ENCODE peak calls at places on chromosome 5, in nine cellular contexts. H is body of pancreas, E is choroid plexus epithelial cell, F is mucosa of descending colon, X is IMR-90, V is astrocyte, B is left lung, S is lung, O is tibial artery. P is an unnamed sample.

GRCh38 chr5:154834045-154834444 is 16.4 kb downstream of the FAXDC2 start:
- DNase-seq in H (no peak), E (no peak), F (no peak), X (no peak), V (no peak), B (no peak), S (no peak), O (no peak), P (no peak)

GRCh38 chr5:52989781-52990530 is 804 bp downstream of the ITGA2 start:
- DNase-seq in H (peak), E (peak), F (peak), X (peak), V (no peak), B (peak), S (peak), O (peak), P (peak)

GRCh38 chr5:9490494-9491097 is 55.3 kb downstream of the SEMA5A start:
- DNase-seq in H (no peak), E (no peak), F (no peak), X (no peak), V (no peak), B (no peak), S (no peak), O (no peak), P (no peak)

GRCh38 chr5:42887094-42887493 is 75.4 kb upstream of the SELENOP start:
- DNase-seq in H (no peak), E (no peak), F (peak), X (no peak), V (no peak), B (peak), S (no peak), O (peak), P (no peak)

GRCh38 chr5:83026507-83026906 is 50.7 kb downstream of the TMEM167A start:
- DNase-seq in H (no peak), E (no peak), F (no peak), X (no peak), V (no peak), B (no peak), S (no peak), O (no peak), P (no peak)

GRCh38 chr5:61461412-61461811 is 129.4 kb downstream of the ZSWIM6 start:
- DNase-seq in H (no peak), E (no peak), F (no peak), X (no peak), V (no peak), B (no peak), S (no peak), O (no peak), P (no peak)

GRCh38 chr5:108136493-108136892 is 245.4 kb downstream of the FBXL17 start:
- DNase-seq in H (no peak), E (no peak), F (no peak), X (no peak), V (no peak), B (no peak), S (no peak), O (no peak), P (no peak)

GRCh38 chr5:174625591-174626365 is 98.6 kb upstream of the MSX2 start:
- DNase-seq in H (no peak), E (no peak), F (no peak), X (peak), V (no peak), B (no peak), S (no peak), O (no peak), P (no peak)

GRCh38 chr5:169160405-169160901 is 140.5 kb downstream of the SLIT3 start:
- DNase-seq in H (peak), E (no peak), F (no peak), X (no peak), V (peak), B (no peak), S (no peak), O (peak), P (peak)

GRCh38 chr5:41708604-41708940 is 161.7 kb downstream of the OXCT1 start:
- DNase-seq in H (no peak), E (no peak), F (peak), X (no peak), V (no peak), B (no peak), S (no peak), O (no peak), P (no peak)

GRCh38 chr5:35461530-35461929 is 156.1 kb upstream of the SPEF2 start:
- DNase-seq in H (no peak), E (no peak), F (no peak), X (peak), V (no peak), B (no peak), S (no peak), O (no peak), P (no peak)

GRCh38 chr5:115530426-115530825 is 14.1 kb downstream of the FEM1C start:
- DNase-seq in H (no peak), E (no peak), F (no peak), X (no peak), V (no peak), B (no peak), S (no peak), O (no peak), P (peak)

GRCh38 chr5:78002690-78003089 is 226.6 kb upstream of the TBCA start:
- DNase-seq in H (no peak), E (no peak), F (no peak), X (no peak), V (no peak), B (no peak), S (no peak), O (no peak), P (no peak)

GRCh38 chr5:155308289-155308688 is 294.7 kb downstream of the KIF4B start:
- DNase-seq in H (no peak), E (no peak), F (no peak), X (no peak), V (no peak), B (no peak), S (no peak), O (no peak), P (no peak)

GRCh38 chr5:150562832-150563231 is 54.9 kb downstream of the NDST1 start:
- DNase-seq in H (peak), E (peak), F (peak), X (peak), V (peak), B (peak), S (no peak), O (no peak), P (peak)

GRCh38 chr5:55308254-55308836 is 556 bp downstream of the MTREX start:
- DNase-seq in H (no peak), E (peak), F (peak), X (peak), V (no peak), B (no peak), S (no peak), O (no peak), P (peak)

GRCh38 chr5:154166901-154167791 is 23.4 kb upstream of the GALNT10 start:
- DNase-seq in H (no peak), E (no peak), F (no peak), X (no peak), V (no peak), B (no peak), S (no peak), O (no peak), P (no peak)

GRCh38 chr5:145198871-145199270 is 636.3 kb downstream of the PRELID2 start:
- DNase-seq in H (no peak), E (no peak), F (no peak), X (peak), V (no peak), B (no peak), S (no peak), O (no peak), P (no peak)

GRCh38 chr5:168136340-168136739 is 155.1 kb upstream of the WWC1 start:
- DNase-seq in H (peak), E (no peak), F (peak), X (no peak), V (no peak), B (no peak), S (no peak), O (no peak), P (no peak)

GRCh38 chr5:143182901-143183820 is 220.3 kb downstream of the NR3C1 start:
- DNase-seq in H (no peak), E (peak), F (no peak), X (peak), V (peak), B (no peak), S (no peak), O (peak), P (peak)

GRCh38 chr5:43573058-43573457 is 16.2 kb upstream of the PAIP1 start:
- DNase-seq in H (no peak), E (peak), F (no peak), X (peak), V (peak), B (no peak), S (no peak), O (no peak), P (peak)

DNA sequence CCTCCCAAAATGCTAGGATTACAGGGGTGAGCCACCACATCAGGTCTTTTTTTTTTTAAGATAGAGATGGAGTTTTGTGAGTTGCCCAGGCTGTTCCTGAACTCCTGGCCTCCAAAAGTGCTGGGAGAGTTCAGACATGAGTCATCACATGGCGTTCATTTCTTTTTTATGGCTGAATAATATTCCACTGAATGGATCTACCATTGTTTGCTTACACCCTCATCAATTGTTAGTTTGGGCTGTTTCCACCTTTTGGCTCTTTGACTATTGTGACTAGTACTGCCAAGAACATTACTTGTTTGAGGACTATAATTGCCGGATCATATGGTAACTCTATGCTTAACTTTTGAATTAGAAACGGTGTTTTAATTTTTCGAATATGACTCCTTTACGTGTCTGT is 787 bp upstream of the N4BP3 start:
- DNase-seq in H (no peak), E (no peak), F (no peak), X (no peak), V (no peak), B (no peak), S (no peak), O (no peak), P (no peak)
- H3K4me3 ChIP-seq in H (no peak), E (no peak), F (no peak), X (no peak), V (no peak), B (no peak), S (no peak), O (no peak), P (no peak)

DNA sequence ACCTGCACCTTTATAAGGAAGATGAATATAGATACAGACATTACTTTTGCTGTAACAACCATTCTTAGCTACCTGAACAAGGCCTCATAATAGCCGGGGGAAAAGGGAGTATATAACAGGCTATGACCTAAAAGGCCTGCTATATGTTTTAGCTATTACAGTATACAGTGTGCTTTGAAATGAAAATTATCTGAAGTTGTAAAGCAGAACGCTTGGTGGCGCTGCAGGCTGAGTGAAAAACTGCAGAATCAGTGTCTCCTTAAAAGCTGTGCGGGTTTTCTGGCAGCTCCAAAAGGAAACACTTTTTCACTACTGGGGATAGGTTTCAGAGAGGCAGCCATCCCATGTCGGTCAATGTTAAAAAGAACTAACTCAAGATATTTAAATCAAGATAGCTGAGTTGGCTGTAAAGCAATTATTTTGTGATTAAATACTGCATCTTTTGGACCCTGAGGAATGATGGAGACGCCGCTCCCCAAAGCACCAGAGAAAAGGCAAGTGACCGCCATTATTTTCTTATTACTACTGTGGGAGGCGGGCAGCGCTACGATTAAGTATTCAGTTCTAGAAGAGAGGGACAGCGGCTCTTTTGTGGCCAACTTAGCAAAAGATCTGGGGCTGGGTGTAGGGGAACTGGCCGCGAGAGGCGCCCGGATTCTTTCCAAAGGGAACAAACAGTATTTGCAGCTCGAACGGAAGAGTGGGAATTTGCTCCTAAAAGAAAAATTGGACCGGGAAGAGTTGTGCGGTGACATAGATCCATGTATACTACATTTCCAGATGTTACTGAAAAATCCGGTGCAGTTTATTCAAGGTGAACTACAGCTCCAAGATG is 5.9 kb downstream of the PCDHB6 start:
- DNase-seq in H (no peak), E (no peak), F (no peak), X (no peak), V (no peak), B (no peak), S (no peak), O (no peak), P (no peak)
- TF ChIP-seq CTCF in H (no peak), E (no peak), F (no peak), X (no peak), V (no peak), B (no peak), S (no peak), O (no peak), P (no peak)

GRCh38 chr5:7628820-7629219 is 222.1 kb downstream of the CFAP90 start:
- DNase-seq in H (no peak), E (no peak), F (no peak), X (no peak), V (no peak), B (no peak), S (no peak), O (no peak), P (no peak)

GRCh38 chr5:7634837-7635236 is 216.1 kb downstream of the CFAP90 start:
- DNase-seq in H (no peak), E (no peak), F (no peak), X (no peak), V (no peak), B (no peak), S (no peak), O (no peak), P (no peak)

GRCh38 chr5:7628248-7628647 is 222.7 kb downstream of the CFAP90 start:
- DNase-seq in H (no peak), E (no peak), F (no peak), X (no peak), V (no peak), B (no peak), S (no peak), O (no peak), P (no peak)

GRCh38 chr5:7629559-7629958 is 221.4 kb downstream of the CFAP90 start:
- DNase-seq in H (no peak), E (no peak), F (no peak), X (no peak), V (no peak), B (no peak), S (no peak), O (no peak), P (no peak)
- H3K4me3 ChIP-seq in H (no peak), E (no peak), F (no peak), X (no peak), V (no peak), B (no peak), S (no peak), O (no peak), P (no peak)

GRCh38 chr5:146390469-146390868 is 51.8 kb downstream of the POU4F3 start:
- DNase-seq in H (no peak), E (no peak), F (no peak), X (no peak), V (no peak), B (no peak), S (no peak), O (no peak), P (no peak)
- TF ChIP-seq CTCF in H (no peak), E (peak), F (no peak), X (no peak), V (no peak), B (no peak), S (no peak), O (no peak), P (peak)

GRCh38 chr5:14036947-14037346 is 92.5 kb upstream of the DNAH5 start:
- DNase-seq in H (no peak), E (peak), F (no peak), X (peak), V (peak), B (no peak), S (no peak), O (no peak), P (peak)
- H3K4me3 ChIP-seq in H (no peak), E (no peak), F (no peak), X (no peak), V (peak), B (no peak), S (no peak), O (no peak), P (no peak)

GRCh38 chr5:157267025-157267424 is 1.1 kb downstream of the CYFIP2 start:
- DNase-seq in H (no peak), E (no peak), F (no peak), X (no peak), V (no peak), B (no peak), S (no peak), O (no peak), P (no peak)

GRCh38 chr5:157267766-157268480 is 2.0 kb downstream of the CYFIP2 start:
- DNase-seq in H (no peak), E (no peak), F (no peak), X (no peak), V (no peak), B (no peak), S (no peak), O (no peak), P (no peak)

GRCh38 chr5:157265714-157266285 is at the start of gene CYFIP2:
- DNase-seq in H (peak), E (no peak), F (peak), X (peak), V (no peak), B (peak), S (peak), O (peak), P (no peak)

GRCh38 chr5:157269165-157269671 is 3.3 kb downstream of the CYFIP2 start:
- DNase-seq in H (no peak), E (no peak), F (no peak), X (no peak), V (no peak), B (peak), S (peak), O (no peak), P (no peak)

DNA sequence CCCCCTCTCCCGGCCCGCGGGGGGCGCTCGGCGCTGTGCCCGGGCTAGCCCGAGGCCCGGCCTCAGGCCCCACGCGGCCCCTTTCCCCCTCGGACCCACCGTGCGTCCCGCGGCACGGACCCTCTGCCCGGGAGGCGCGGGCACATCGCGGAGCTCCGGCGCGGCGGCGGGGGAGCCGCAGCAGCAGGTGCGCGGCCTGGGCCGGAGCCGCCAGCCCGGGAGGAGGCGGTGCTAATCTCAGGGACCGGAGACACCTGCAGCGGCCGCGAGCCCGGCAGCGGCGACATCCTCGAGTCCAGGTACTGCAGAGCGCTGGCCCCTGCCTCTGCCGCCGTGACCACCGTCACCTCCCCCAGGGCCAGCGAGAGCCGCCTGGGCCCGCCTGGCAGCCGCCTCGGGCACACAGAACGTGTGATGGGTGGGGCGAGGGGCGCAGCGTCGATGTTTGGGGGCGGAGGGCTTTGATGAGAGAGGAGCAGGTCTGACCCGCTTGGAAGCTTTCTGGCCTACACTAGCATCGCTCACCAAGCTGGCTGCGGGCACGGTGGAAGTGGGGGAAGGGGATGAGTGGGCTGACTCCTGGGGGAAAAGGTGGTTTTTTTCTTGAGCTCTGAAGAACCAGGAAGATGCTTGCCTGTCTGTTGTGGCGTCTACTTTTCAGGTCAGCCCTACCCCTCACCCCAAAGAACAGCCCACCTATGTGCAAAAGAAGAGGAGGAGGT is 524 bp downstream of the CYFIP2 start:
- DNase-seq in H (peak), E (no peak), F (peak), X (no peak), V (no peak), B (peak), S (no peak), O (no peak), P (no peak)
- TF ChIP-seq CTCF in H (no peak), E (no peak), F (no peak), X (no peak), V (no peak), B (no peak), S (no peak), O (no peak), P (no peak)

GRCh38 chr5:65832603-65833228 is 93.7 kb upstream of the ERBIN start:
- DNase-seq in H (no peak), E (no peak), F (no peak), X (no peak), V (no peak), B (no peak), S (no peak), O (no peak), P (no peak)
- H3K4me3 ChIP-seq in H (no peak), E (no peak), F (no peak), X (no peak), V (no peak), B (no peak), S (no peak), O (no peak), P (no peak)

P was measured in fibroblast of mammary gland.